ENCODE peak calls at places on chromosomes 5 and 9, in seven cellular contexts. C, P, I, X, T, V and H are unnamed samples.

GRCh38 chr9:129761901-129762359 is 9.1 kb upstream of the PTGES start:
- DNase-seq in C (peak), P (no peak), I (peak), X (no peak), T (peak), V (no peak), H (no peak)

GRCh38 chr9:129365196-129365595 is 187.1 kb upstream of the IER5L start:
- DNase-seq in C (no peak), P (no peak), I (no peak), X (no peak), T (no peak), V (no peak), H (no peak)

GRCh38 chr5:55638455-55638854 is 73.7 kb downstream of the SLC38A9 start:
- DNase-seq in C (no peak), P (no peak), I (no peak), X (no peak), T (no peak), V (no peak), H (no peak)

GRCh38 chr5:142507528-142507927 is 178.4 kb downstream of the FGF1 start:
- DNase-seq in C (no peak), P (no peak), I (no peak), X (no peak), T (peak), V (no peak), H (no peak)

GRCh38 chr9:70421272-70422180 is 7.1 kb upstream of the KLF9 start:
- DNase-seq in C (no peak), P (peak), I (no peak), X (peak), T (no peak), V (no peak), H (no peak)

GRCh38 chr5:73232266-73233041 is 59.5 kb downstream of the TMEM174 start:
- DNase-seq in C (no peak), P (no peak), I (no peak), X (no peak), T (no peak), V (no peak), H (no peak)

GRCh38 chr5:16995372-16995771 is 59.3 kb upstream of the MYO10 start:
- DNase-seq in C (no peak), P (no peak), I (no peak), X (no peak), T (no peak), V (no peak), H (no peak)

GRCh38 chr9:35748858-35749514 is at the start of the genes GBA2 and RGP1:
- DNase-seq in C (no peak), P (peak), I (peak), X (peak), T (peak), V (peak), H (no peak)

GRCh38 chr5:71938886-71939285 is 168.4 kb upstream of the MAP1B start:
- DNase-seq in C (no peak), P (peak), I (no peak), X (no peak), T (peak), V (no peak), H (no peak)

GRCh38 chr9:547309-547708 is 294.2 kb upstream of the DMRT1 start:
- DNase-seq in C (no peak), P (no peak), I (no peak), X (no peak), T (no peak), V (no peak), H (no peak)

GRCh38 chr5:134938020-134938419 is 29.7 kb upstream of the CATSPER3 start:
- DNase-seq in C (no peak), P (no peak), I (no peak), X (no peak), T (no peak), V (no peak), H (no peak)

GRCh38 chr5:157431544-157432200 is 28.3 kb upstream of the NIPAL4 start:
- DNase-seq in C (peak), P (peak), I (peak), X (peak), T (peak), V (no peak), H (no peak)

GRCh38 chr5:114223866-114224265 is 138.0 kb upstream of the KCNN2 start:
- DNase-seq in C (no peak), P (no peak), I (peak), X (no peak), T (peak), V (no peak), H (no peak)

GRCh38 chr5:180491496-180491895 is 2.7 kb upstream of the CNOT6 start:
- DNase-seq in C (no peak), P (no peak), I (no peak), X (no peak), T (no peak), V (no peak), H (no peak)

GRCh38 chr9:108549184-108549583 is 306.6 kb downstream of the ACTL7B start:
- DNase-seq in C (no peak), P (peak), I (no peak), X (no peak), T (peak), V (no peak), H (no peak)

DNA sequence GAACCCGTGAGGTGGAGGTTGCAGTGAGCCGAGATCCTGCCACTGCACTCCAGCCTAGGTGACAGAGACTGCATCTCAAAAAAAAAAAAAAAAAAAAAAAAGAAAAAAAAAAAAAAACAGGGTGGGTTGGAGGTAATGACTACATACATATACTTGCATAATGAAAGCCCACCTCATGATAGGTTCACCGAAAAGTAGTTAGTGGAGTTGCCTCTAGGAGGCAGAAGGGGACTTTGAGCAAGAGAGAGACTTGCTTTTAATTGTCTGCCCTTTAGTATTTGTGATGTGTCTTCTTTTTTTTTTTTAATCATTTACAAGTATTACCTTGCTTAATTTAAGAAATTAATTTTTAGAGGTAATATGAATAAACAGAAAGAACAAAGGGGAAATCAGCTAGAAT is 99.8 kb downstream of the PPARGC1B start:
- DNase-seq in C (no peak), P (no peak), I (no peak), X (peak), T (no peak), V (no peak), H (no peak)
- TF ChIP-seq CTCF in C (no peak), P (no peak), I (peak), X (no peak), T (no peak), V (peak), H (peak)

GRCh38 chr5:111830333-111830732 is 73.3 kb upstream of the NREP start:
- DNase-seq in C (peak), P (no peak), I (peak), X (no peak), T (peak), V (no peak), H (no peak)
- TF ChIP-seq CTCF in C (no peak), P (no peak), I (no peak), X (no peak), T (no peak), V (no peak), H (no peak)

GRCh38 chr9:37390759-37391158 is 31.7 kb upstream of the GRHPR start:
- DNase-seq in C (no peak), P (no peak), I (no peak), X (peak), T (no peak), V (no peak), H (no peak)
- TF ChIP-seq CTCF in C (peak), P (no peak), I (peak), X (peak), T (no peak), V (peak), H (peak)

GRCh38 chr9:15422355-15423327 is at the start of gene SNAPC3:
- DNase-seq in C (peak), P (peak), I (peak), X (peak), T (peak), V (peak), H (peak)
- TF ChIP-seq CTCF in C (peak), P (no peak), I (no peak), X (no peak), T (no peak), V (no peak), H (no peak)

GRCh38 chr9:127520941-127521918 is 69.9 kb downstream of the LRSAM1 start:
- DNase-seq in C (no peak), P (no peak), I (peak), X (no peak), T (peak), V (no peak), H (no peak)

GRCh38 chr9:127522727-127523126 is 71.4 kb downstream of the LRSAM1 start:
- DNase-seq in C (no peak), P (no peak), I (no peak), X (no peak), T (peak), V (no peak), H (no peak)

GRCh38 chr9:127521919-127522304 is 70.6 kb downstream of the LRSAM1 start:
- DNase-seq in C (no peak), P (peak), I (no peak), X (no peak), T (peak), V (no peak), H (no peak)

GRCh38 chr9:127524373-127524772 is 73.1 kb downstream of the LRSAM1 start:
- DNase-seq in C (no peak), P (no peak), I (no peak), X (no peak), T (no peak), V (peak), H (no peak)

DNA sequence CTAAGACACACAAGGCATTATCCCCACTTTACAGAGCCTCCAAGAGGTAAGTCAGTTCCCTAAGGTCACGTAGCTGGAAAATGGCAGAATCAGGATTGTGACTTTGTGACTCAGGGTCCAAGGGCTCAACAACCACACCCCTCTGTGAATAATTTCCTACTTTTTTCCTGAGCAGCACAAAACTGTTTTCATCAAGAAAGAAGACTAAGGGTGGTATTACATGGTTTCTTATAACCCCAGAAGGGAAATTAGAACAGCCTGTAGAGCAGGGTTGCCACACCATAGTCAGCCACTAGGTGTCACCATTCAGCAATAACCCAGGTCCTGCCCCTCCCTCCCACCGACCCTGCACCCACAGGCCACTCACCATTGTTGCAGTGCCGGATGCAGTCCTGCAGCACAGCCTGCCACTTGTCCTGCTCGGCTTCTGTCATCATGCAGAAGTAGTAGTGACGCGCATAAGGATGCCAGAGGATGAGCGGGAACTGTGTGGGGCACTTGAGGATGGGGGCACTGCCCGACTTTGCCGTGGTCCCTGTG is 72.1 kb downstream of the LRSAM1 start:
- DNase-seq in C (no peak), P (no peak), I (peak), X (no peak), T (no peak), V (no peak), H (no peak)
- TF ChIP-seq CTCF in C (peak), P (peak), I (peak), X (no peak), T (no peak), V (peak), H (no peak)

DNA sequence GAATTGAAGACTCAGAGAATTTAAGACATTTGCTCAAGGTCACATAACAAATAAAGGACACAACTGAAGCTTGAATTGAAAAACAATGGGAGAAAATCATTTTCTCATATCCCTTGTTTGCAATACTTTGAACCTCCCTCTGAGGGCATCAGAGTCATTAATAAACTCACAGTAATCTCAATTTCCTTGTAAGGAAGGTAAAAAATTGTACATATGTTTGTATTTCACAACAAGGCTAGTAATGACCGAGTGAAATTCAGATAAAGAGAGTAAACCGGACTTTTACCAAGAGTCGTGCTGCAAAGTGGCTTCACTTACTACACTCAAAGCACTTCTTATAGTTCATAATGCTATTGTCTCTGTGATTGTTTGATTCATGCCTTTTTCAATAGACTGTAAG is 665.0 kb downstream of the NR2F1-AS1 start:
- DNase-seq in C (no peak), P (no peak), I (no peak), X (no peak), T (no peak), V (no peak), H (no peak)
- TF ChIP-seq CTCF in C (peak), P (no peak), I (no peak), X (no peak), T (no peak), V (no peak), H (peak)

GRCh38 chr9:112945620-112946208 is 55.0 kb upstream of the SLC46A2 start:
- DNase-seq in C (no peak), P (no peak), I (no peak), X (no peak), T (no peak), V (no peak), H (no peak)
- TF ChIP-seq CTCF in C (no peak), P (no peak), I (peak), X (no peak), T (no peak), V (peak), H (peak)

GRCh38 chr9:16496908-16497307 is 373.6 kb downstream of the BNC2 start:
- DNase-seq in C (no peak), P (no peak), I (no peak), X (no peak), T (no peak), V (no peak), H (no peak)
- TF ChIP-seq CTCF in C (peak), P (no peak), I (peak), X (no peak), T (no peak), V (no peak), H (no peak)

DNA sequence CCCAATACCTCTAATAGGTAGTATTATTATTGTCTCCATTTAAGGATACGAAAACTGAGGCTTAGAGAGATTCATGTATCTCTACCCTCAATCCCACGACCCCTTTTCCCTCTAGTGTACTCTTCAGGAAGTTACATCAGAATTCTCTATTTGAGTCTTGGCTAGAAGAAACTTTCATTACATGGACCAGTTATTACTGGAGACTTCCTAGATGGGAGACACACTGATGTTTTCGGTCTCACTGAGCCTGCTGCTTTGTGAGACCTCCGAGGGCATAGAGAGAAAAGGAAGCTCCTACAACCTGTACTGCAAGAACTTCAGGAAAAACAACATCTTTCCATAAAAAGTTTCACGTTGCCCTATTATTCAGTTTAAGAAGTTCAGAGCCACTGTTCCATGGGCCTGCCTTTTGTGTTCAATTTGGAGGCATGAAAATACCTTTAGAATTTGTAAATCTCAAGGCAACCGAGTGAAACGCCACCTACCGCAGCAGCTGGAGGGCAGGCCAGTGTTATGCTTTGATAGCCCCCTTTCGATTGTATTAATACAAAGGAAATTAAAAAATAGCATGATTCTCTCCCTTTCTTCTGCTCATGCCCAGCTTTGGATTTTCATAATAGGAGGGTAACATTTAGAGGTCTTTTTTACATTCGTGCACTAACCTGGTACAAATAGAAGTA is 223.3 kb downstream of the EBF1 start:
- DNase-seq in C (no peak), P (no peak), I (no peak), X (no peak), T (no peak), V (no peak), H (no peak)
- TF ChIP-seq CTCF in C (no peak), P (no peak), I (no peak), X (no peak), T (no peak), V (no peak), H (no peak)